ENCODE peak calls at places on chromosomes 16 and 17, in six cellular contexts. One of them, this sample, is unnamed.

GRCh38 chr17:37791434-37791833 is 46.6 kb upstream of the HNF1B start:
- DNase-seq in MM.1S: peak; percentile 77
- DNase-seq in Karpas-422: peak; percentile 88
- DNase-seq in HCT116: no peak
- DNase-seq in keratinocyte: no peak
- DNase-seq in astrocyte: no peak
- DNase-seq in this sample: peak; percentile 62

GRCh38 chr17:77501101-77501566 is 360.4 kb downstream of the SEC14L1 start:
- DNase-seq in MM.1S: peak; percentile 23
- DNase-seq in Karpas-422: peak; percentile 71
- DNase-seq in HCT116: no peak
- DNase-seq in keratinocyte: no peak
- DNase-seq in astrocyte: no peak
- DNase-seq in this sample: peak; percentile 56

GRCh38 chr17:69945698-69946185 is 129.3 kb upstream of the KCNJ16 start:
- DNase-seq in MM.1S: no peak
- DNase-seq in Karpas-422: no peak
- DNase-seq in HCT116: no peak
- DNase-seq in keratinocyte: no peak
- DNase-seq in astrocyte: peak; percentile 55
- DNase-seq in this sample: no peak

GRCh38 chr17:6061290-6061689 is 8.9 kb upstream of the WSCD1 start:
- DNase-seq in MM.1S: no peak
- DNase-seq in Karpas-422: no peak
- DNase-seq in HCT116: peak; percentile 16
- DNase-seq in keratinocyte: no peak
- DNase-seq in astrocyte: peak; percentile 71
- DNase-seq in this sample: no peak

GRCh38 chr17:28553000-28553505 is 629 bp upstream of the UNC119 start:
- DNase-seq in MM.1S: no peak
- DNase-seq in Karpas-422: no peak
- DNase-seq in HCT116: no peak
- DNase-seq in keratinocyte: no peak
- DNase-seq in astrocyte: no peak
- DNase-seq in this sample: no peak

GRCh38 chr16:48905632-48906031 is 295.7 kb upstream of the N4BP1 start:
- DNase-seq in MM.1S: no peak
- DNase-seq in Karpas-422: no peak
- DNase-seq in HCT116: no peak
- DNase-seq in keratinocyte: no peak
- DNase-seq in astrocyte: no peak
- DNase-seq in this sample: no peak

GRCh38 chr17:64133546-64134215 is 3.7 kb upstream of the ERN1 start:
- DNase-seq in MM.1S: peak; percentile 80
- DNase-seq in Karpas-422: peak; percentile 91
- DNase-seq in HCT116: peak; percentile 75
- DNase-seq in keratinocyte: no peak
- DNase-seq in astrocyte: no peak
- DNase-seq in this sample: peak; percentile 87

GRCh38 chr17:69654981-69655581 is 240.6 kb downstream of the MAP2K6 start:
- DNase-seq in MM.1S: peak; percentile 85
- DNase-seq in Karpas-422: peak; percentile 94
- DNase-seq in HCT116: no peak
- DNase-seq in keratinocyte: no peak
- DNase-seq in astrocyte: peak; percentile 92
- DNase-seq in this sample: peak; percentile 84

GRCh38 chr16:54174201-54174600 is 112.4 kb downstream of the IRX3 start:
- DNase-seq in MM.1S: no peak
- DNase-seq in Karpas-422: no peak
- DNase-seq in HCT116: no peak
- DNase-seq in keratinocyte: no peak
- DNase-seq in astrocyte: no peak
- DNase-seq in this sample: no peak

GRCh38 chr17:65627892-65628622 is 66.6 kb upstream of the AXIN2 start:
- DNase-seq in MM.1S: peak; percentile 12
- DNase-seq in Karpas-422: no peak
- DNase-seq in HCT116: no peak
- DNase-seq in keratinocyte: no peak
- DNase-seq in astrocyte: peak; percentile 71
- DNase-seq in this sample: no peak

GRCh38 chr16:12258806-12259205 is 282.3 kb downstream of the SNX29 start:
- DNase-seq in MM.1S: no peak
- DNase-seq in Karpas-422: no peak
- DNase-seq in HCT116: no peak
- DNase-seq in keratinocyte: no peak
- DNase-seq in astrocyte: no peak
- DNase-seq in this sample: no peak

GRCh38 chr17:76142044-76143041 is 1.3 kb upstream of the FOXJ1 start:
- DNase-seq in MM.1S: no peak
- DNase-seq in Karpas-422: no peak
- DNase-seq in HCT116: no peak
- DNase-seq in keratinocyte: no peak
- DNase-seq in astrocyte: no peak
- DNase-seq in this sample: no peak

GRCh38 chr17:76820523-76820922 is 47.7 kb upstream of the MGAT5B start:
- DNase-seq in MM.1S: no peak
- DNase-seq in Karpas-422: peak; percentile 46
- DNase-seq in HCT116: no peak
- DNase-seq in keratinocyte: no peak
- DNase-seq in astrocyte: no peak
- DNase-seq in this sample: no peak

GRCh38 chr16:1426734-1427451 is 4.0 kb upstream of the PERCC1 start:
- DNase-seq in MM.1S: no peak
- DNase-seq in Karpas-422: no peak
- DNase-seq in HCT116: no peak
- DNase-seq in keratinocyte: no peak
- DNase-seq in astrocyte: no peak
- DNase-seq in this sample: no peak
- H3K4me2 ChIP-seq in MM.1S: no peak overlapping the region
- H3K4me2 ChIP-seq in Karpas-422: no peak overlapping the region
- H3K4me2 ChIP-seq in HCT116: no peak overlapping the region
- H3K4me2 ChIP-seq in keratinocyte: no peak overlapping the region
- H3K4me2 ChIP-seq in astrocyte: no peak overlapping the region
- H3K4me2 ChIP-seq in this sample: no peak overlapping the region

DNA sequence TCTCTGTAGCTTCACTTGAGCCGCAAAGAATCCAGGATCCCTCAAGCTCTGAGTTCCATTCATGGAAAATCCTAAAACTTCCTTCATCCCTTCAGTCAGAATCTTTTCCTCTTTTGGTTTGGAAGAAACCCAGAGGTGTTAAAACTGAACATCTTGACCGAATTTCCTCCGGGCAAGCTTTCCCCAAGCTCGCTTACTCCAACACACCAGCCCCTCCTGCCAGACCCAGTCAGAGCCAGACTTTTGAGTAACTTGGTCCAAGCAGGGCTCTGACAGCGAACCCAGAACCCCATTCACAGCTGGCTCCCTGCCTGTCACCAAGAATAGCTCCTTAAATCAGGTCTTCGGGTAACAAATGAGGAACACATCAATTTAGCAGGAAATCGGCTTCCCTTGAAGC is 27.3 kb downstream of the GAS7 start:
- DNase-seq in MM.1S: no peak
- DNase-seq in Karpas-422: no peak
- DNase-seq in HCT116: no peak
- DNase-seq in keratinocyte: no peak
- DNase-seq in astrocyte: no peak
- DNase-seq in this sample: no peak
- H3K4me1 ChIP-seq in MM.1S: no peaks in the 10 kb centered on the region
- H3K4me1 ChIP-seq in Karpas-422: peaks cover 44% of the 10 kb centered on the region
- H3K4me1 ChIP-seq in HCT116: peaks cover 8% of the 10 kb centered on the region
- H3K4me1 ChIP-seq in keratinocyte: peaks cover 8% of the 10 kb centered on the region
- H3K4me1 ChIP-seq in astrocyte: no peaks in the 10 kb centered on the region
- H3K4me1 ChIP-seq in this sample: no peaks in the 10 kb centered on the region

GRCh38 chr17:61805399-61805798 is 57.9 kb downstream of the BRIP1 start:
- DNase-seq in MM.1S: no peak
- DNase-seq in Karpas-422: no peak
- DNase-seq in HCT116: peak; percentile 13
- DNase-seq in keratinocyte: peak; percentile 11
- DNase-seq in astrocyte: peak; percentile 71
- DNase-seq in this sample: no peak
- H2AFZ ChIP-seq in MM.1S: no peak overlapping the region
- H2AFZ ChIP-seq in Karpas-422: no peak overlapping the region
- H2AFZ ChIP-seq in HCT116: no peak overlapping the region
- H2AFZ ChIP-seq in keratinocyte: no peak overlapping the region
- H2AFZ ChIP-seq in astrocyte: no peak overlapping the region
- H2AFZ ChIP-seq in this sample: no peak overlapping the region

GRCh38 chr16:66375451-66375850 is 9.0 kb downstream of the CDH5 start:
- DNase-seq in MM.1S: no peak
- DNase-seq in Karpas-422: no peak
- DNase-seq in HCT116: no peak
- DNase-seq in keratinocyte: no peak
- DNase-seq in astrocyte: no peak
- DNase-seq in this sample: no peak

GRCh38 chr16:66377327-66377723 is 10.8 kb downstream of the CDH5 start:
- DNase-seq in MM.1S: no peak
- DNase-seq in Karpas-422: no peak
- DNase-seq in HCT116: no peak
- DNase-seq in keratinocyte: no peak
- DNase-seq in astrocyte: no peak
- DNase-seq in this sample: no peak

GRCh38 chr16:66376114-66376513 is 9.6 kb downstream of the CDH5 start:
- DNase-seq in MM.1S: no peak
- DNase-seq in Karpas-422: no peak
- DNase-seq in HCT116: no peak
- DNase-seq in keratinocyte: no peak
- DNase-seq in astrocyte: no peak
- DNase-seq in this sample: no peak

GRCh38 chr16:66378739-66379570 is 12.5 kb downstream of the CDH5 start:
- DNase-seq in MM.1S: no peak
- DNase-seq in Karpas-422: no peak
- DNase-seq in HCT116: no peak
- DNase-seq in keratinocyte: no peak
- DNase-seq in astrocyte: no peak
- DNase-seq in this sample: no peak

GRCh38 chr16:66376577-66377326 is 10.3 kb downstream of the CDH5 start:
- DNase-seq in MM.1S: no peak
- DNase-seq in Karpas-422: no peak
- DNase-seq in HCT116: no peak
- DNase-seq in keratinocyte: no peak
- DNase-seq in astrocyte: no peak
- DNase-seq in this sample: no peak
- H3K4me2 ChIP-seq in MM.1S: no peak overlapping the region
- H3K4me2 ChIP-seq in Karpas-422: no peak overlapping the region
- H3K4me2 ChIP-seq in HCT116: no peak overlapping the region
- H3K4me2 ChIP-seq in keratinocyte: no peak overlapping the region
- H3K4me2 ChIP-seq in astrocyte: no peak overlapping the region
- H3K4me2 ChIP-seq in this sample: no peak overlapping the region

GRCh38 chr16:89921699-89922476 is 1.3 kb upstream of the TUBB3 start:
- DNase-seq in MM.1S: no peak
- DNase-seq in Karpas-422: no peak
- DNase-seq in HCT116: peak; percentile 78
- DNase-seq in keratinocyte: peak; percentile 79
- DNase-seq in astrocyte: peak; percentile 91
- DNase-seq in this sample: peak; percentile 57
- H3K4me1 ChIP-seq in MM.1S: peaks cover 6% of the 10 kb centered on the region
- H3K4me1 ChIP-seq in Karpas-422: peaks cover 71% of the 10 kb centered on the region
- H3K4me1 ChIP-seq in HCT116: peaks cover 82% of the 10 kb centered on the region
- H3K4me1 ChIP-seq in keratinocyte: peaks cover 36% of the 10 kb centered on the region
- H3K4me1 ChIP-seq in astrocyte: peaks cover 50% of the 10 kb centered on the region
- H3K4me1 ChIP-seq in this sample: peaks cover 63% of the 10 kb centered on the region

DNA sequence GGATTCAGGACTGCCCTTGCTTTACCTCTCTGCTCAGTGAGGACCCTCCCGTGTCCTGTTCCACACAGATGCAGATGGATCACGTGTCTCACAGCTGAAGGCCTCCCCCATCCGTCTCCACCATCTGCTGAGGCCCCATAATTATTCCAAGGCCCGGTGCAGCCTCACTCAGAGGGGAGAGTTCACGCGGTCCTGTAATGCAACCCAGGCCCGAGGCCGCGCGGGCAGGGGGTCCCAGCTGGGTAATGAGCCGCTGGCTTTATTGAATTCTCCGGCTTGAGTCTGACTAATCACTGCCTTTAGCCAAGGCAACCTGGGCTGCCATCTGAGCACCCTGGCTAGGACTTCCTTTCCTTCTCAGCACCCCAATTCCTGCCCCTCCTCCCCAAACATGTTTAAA is 4.4 kb upstream of the WFIKKN2 start:
- DNase-seq in MM.1S: no peak
- DNase-seq in Karpas-422: no peak
- DNase-seq in HCT116: no peak
- DNase-seq in keratinocyte: no peak
- DNase-seq in astrocyte: no peak
- DNase-seq in this sample: no peak
- H2AFZ ChIP-seq in MM.1S: no peak overlapping the region
- H2AFZ ChIP-seq in Karpas-422: no peak overlapping the region
- H2AFZ ChIP-seq in HCT116: no peak overlapping the region
- H2AFZ ChIP-seq in keratinocyte: peak overlapping the region; percentile 71
- H2AFZ ChIP-seq in astrocyte: no peak overlapping the region
- H2AFZ ChIP-seq in this sample: no peak overlapping the region

GRCh38 chr17:32692179-32692578 is 184.7 kb downstream of the MYO1D start:
- DNase-seq in MM.1S: no peak
- DNase-seq in Karpas-422: no peak
- DNase-seq in HCT116: no peak
- DNase-seq in keratinocyte: no peak
- DNase-seq in astrocyte: no peak
- DNase-seq in this sample: no peak
- H3K4me2 ChIP-seq in MM.1S: no peak overlapping the region
- H3K4me2 ChIP-seq in Karpas-422: no peak overlapping the region
- H3K4me2 ChIP-seq in HCT116: no peak overlapping the region
- H3K4me2 ChIP-seq in keratinocyte: no peak overlapping the region
- H3K4me2 ChIP-seq in astrocyte: no peak overlapping the region
- H3K4me2 ChIP-seq in this sample: no peak overlapping the region

GRCh38 chr17:17816831-17817551 is 19.8 kb downstream of the SREBF1 start:
- DNase-seq in MM.1S: no peak
- DNase-seq in Karpas-422: no peak
- DNase-seq in HCT116: no peak
- DNase-seq in keratinocyte: no peak
- DNase-seq in astrocyte: no peak
- DNase-seq in this sample: no peak

GRCh38 chr17:17817552-17817947 is 19.2 kb downstream of the SREBF1 start:
- DNase-seq in MM.1S: no peak
- DNase-seq in Karpas-422: no peak
- DNase-seq in HCT116: no peak
- DNase-seq in keratinocyte: no peak
- DNase-seq in astrocyte: no peak
- DNase-seq in this sample: no peak

GRCh38 chr17:17815436-17816200 is 21.2 kb downstream of the SREBF1 start:
- DNase-seq in MM.1S: no peak
- DNase-seq in Karpas-422: no peak
- DNase-seq in HCT116: no peak
- DNase-seq in keratinocyte: no peak
- DNase-seq in astrocyte: no peak
- DNase-seq in this sample: no peak

GRCh38 chr17:17815062-17815406 is 21.8 kb downstream of the SREBF1 start:
- DNase-seq in MM.1S: no peak
- DNase-seq in Karpas-422: no peak
- DNase-seq in HCT116: no peak
- DNase-seq in keratinocyte: no peak
- DNase-seq in astrocyte: no peak
- DNase-seq in this sample: no peak

GRCh38 chr17:17816240-17816814 is 20.5 kb downstream of the SREBF1 start:
- DNase-seq in MM.1S: no peak
- DNase-seq in Karpas-422: no peak
- DNase-seq in HCT116: no peak
- DNase-seq in keratinocyte: no peak
- DNase-seq in astrocyte: no peak
- DNase-seq in this sample: no peak
- H3K4me1 ChIP-seq in MM.1S: peaks cover 4% of the 10 kb centered on the region
- H3K4me1 ChIP-seq in Karpas-422: peaks cover 48% of the 10 kb centered on the region
- H3K4me1 ChIP-seq in HCT116: peaks cover 46% of the 10 kb centered on the region
- H3K4me1 ChIP-seq in keratinocyte: peaks cover 19% of the 10 kb centered on the region
- H3K4me1 ChIP-seq in astrocyte: peaks cover 28% of the 10 kb centered on the region
- H3K4me1 ChIP-seq in this sample: peaks cover 26% of the 10 kb centered on the region

This sample was measured in OCI-LY7.